ENCODE peak calls at places on chromosome 12, in nine cellular contexts. R is G401; Y is stimulated activated CD8-positive, alpha-beta memory T cell treated with anti-CD3 and anti-CD28 coated beads, Interleukin-4, amount 100 ng/mL, for 48 hours; U is fibroblast of mammary gland; I is activated CD8-positive, alpha-beta memory T cell treated with anti-CD3 and anti-CD28 coated beads, Interleukin-2, amount 50 U/mL, for 4 hours; W is LoVo; N is lung microvascular endothelial cell; S is body of pancreas; H is right cardiac atrium. T is an unnamed sample.

GRCh38 chr12:49838973-49839633 is 3.8 kb downstream of the BCDIN3D start:
- DNase-seq in N (peak), W (peak), H (no peak), Y (peak), I (peak), S (no peak), R (peak), U (peak), T (no peak)

GRCh38 chr12:12086331-12086730 is 15.6 kb downstream of the BCL2L14 start:
- DNase-seq in S (no peak), H (no peak), I (no peak), Y (no peak), W (no peak), U (no peak), N (no peak), R (no peak), T (peak)

GRCh38 chr12:29255061-29255460 is 106.0 kb downstream of the FAR2 start:
- DNase-seq in W (no peak), N (no peak), I (no peak), S (no peak), H (no peak), R (no peak), Y (no peak), U (no peak), T (no peak)

GRCh38 chr12:12997734-12998133 is 2.3 kb downstream of the HEBP1 start:
- DNase-seq in N (no peak), R (no peak), H (no peak), Y (no peak), W (no peak), S (no peak), U (no peak), I (no peak), T (no peak)

GRCh38 chr12:47651368-47652254 is 54.2 kb downstream of the RPAP3 start:
- DNase-seq in R (peak), Y (peak), I (peak), S (peak), H (peak), N (peak), W (peak), U (peak), T (peak)

GRCh38 chr12:92244036-92244435 is 98.4 kb upstream of the BTG1 start:
- DNase-seq in H (no peak), W (no peak), R (peak), I (no peak), Y (no peak), S (peak), N (peak), U (peak), T (no peak)

GRCh38 chr12:92108651-92109050 is 37.0 kb downstream of the BTG1 start:
- DNase-seq in H (no peak), W (no peak), U (peak), N (no peak), R (peak), I (no peak), Y (no peak), S (no peak), T (no peak)

GRCh38 chr12:124642105-124642504 is 74.7 kb upstream of the NCOR2 start:
- DNase-seq in W (no peak), S (no peak), H (no peak), U (no peak), R (no peak), N (no peak), Y (no peak), I (no peak), T (no peak)

GRCh38 chr12:57890191-57891120 is 43.9 kb upstream of the CTDSP2 start:
- DNase-seq in W (peak), H (no peak), N (no peak), I (no peak), R (no peak), Y (no peak), S (no peak), U (peak), T (no peak)

GRCh38 chr12:96235497-96235826 is 41.3 kb downstream of the ELK3 start:
- DNase-seq in S (no peak), H (no peak), W (no peak), N (peak), U (no peak), Y (no peak), I (no peak), R (peak), T (no peak)

GRCh38 chr12:69583203-69583602 is 2.1 kb upstream of the CCT2 start:
- DNase-seq in S (no peak), N (no peak), Y (no peak), I (no peak), R (no peak), W (no peak), H (no peak), U (no peak), T (no peak)

GRCh38 chr12:55762646-55763045 is 19.7 kb downstream of the GDF11 start:
- DNase-seq in Y (no peak), N (no peak), U (no peak), I (no peak), H (no peak), S (no peak), W (no peak), R (peak), T (no peak)

GRCh38 chr12:109779382-109779781 is 53.8 kb downstream of the TRPV4 start:
- DNase-seq in U (no peak), N (peak), Y (no peak), S (no peak), R (no peak), I (no peak), W (no peak), H (no peak), T (no peak)

GRCh38 chr12:51749201-51749985 is 99.1 kb downstream of the FIGNL2 start:
- DNase-seq in R (no peak), U (no peak), N (no peak), Y (no peak), S (no peak), H (no peak), W (no peak), I (no peak), T (no peak)

GRCh38 chr12:57124259-57124877 is 3.9 kb upstream of the LRP1 start:
- DNase-seq in U (peak), S (peak), Y (peak), W (peak), R (peak), N (peak), I (peak), H (peak), T (peak)

GRCh38 chr12:5498806-5499205 is 66.9 kb downstream of the NTF3 start:
- DNase-seq in W (no peak), U (no peak), R (no peak), S (no peak), I (no peak), N (no peak), Y (no peak), H (no peak), T (no peak)

T was measured in left lobe of liver.